ENCODE peak calls at places on chromosome 16, in eight cellular contexts. U is cardiac fibroblast, M is AG04450, F is foreskin fibroblast, N is heart right ventricle, D is esophagus muscularis mucosa, S is fibroblast of mammary gland, R is left ventricle myocardium inferior. V is an unnamed sample.

GRCh38 chr16:12063004-12063395 is 86.5 kb downstream of the SNX29 start:
- DNase-seq in M (no peak), F (no peak), S (no peak), D (no peak), R (no peak), N (no peak), U (no peak), V (no peak)

GRCh38 chr16:694187-694862 is 4.1 kb upstream of the WDR24 start:
- DNase-seq in M (no peak), R (no peak), U (no peak), S (no peak), F (no peak), N (no peak), D (no peak), V (no peak)

GRCh38 chr16:78310196-78310595 is 210.7 kb downstream of the WWOX start:
- DNase-seq in N (no peak), U (no peak), S (no peak), R (no peak), F (no peak), D (no peak), M (no peak), V (no peak)

GRCh38 chr16:1390239-1390638 is 24.3 kb downstream of the UNKL start:
- DNase-seq in F (no peak), N (no peak), M (no peak), S (no peak), U (no peak), R (no peak), D (no peak), V (no peak)

GRCh38 chr16:46900464-46901235 is 16.5 kb downstream of the GPT2 start:
- DNase-seq in D (no peak), F (no peak), M (no peak), S (no peak), U (no peak), N (no peak), R (no peak), V (no peak)

GRCh38 chr16:68668266-68668665 is 23.2 kb downstream of the CDH3 start:
- DNase-seq in U (no peak), S (no peak), M (no peak), D (no peak), F (peak; percentile 56), R (no peak), N (no peak), V (no peak)

GRCh38 chr16:2081201-2081600 is 33.4 kb downstream of the TSC2 start:
- DNase-seq in R (no peak), D (no peak), N (no peak), S (no peak), M (no peak), U (no peak), F (no peak), V (no peak)

GRCh38 chr16:72051818-72052217 is 2.5 kb upstream of the HP start:
- DNase-seq in F (no peak), D (no peak), M (no peak), N (no peak), R (no peak), S (no peak), U (no peak), V (no peak)

GRCh38 chr16:685967-686366 is 1.8 kb upstream of the JMJD8 start:
- DNase-seq in F (peak; percentile 62), R (no peak), M (no peak), N (no peak), U (peak; percentile 51), D (no peak), S (peak; percentile 54), V (no peak)

GRCh38 chr16:31225193-31225592 is 8.3 kb upstream of the PYDC1 start:
- DNase-seq in N (no peak), D (no peak), F (no peak), R (no peak), S (no peak), M (no peak), U (no peak), V (no peak)

GRCh38 chr16:11417487-11417886 is 72.2 kb downstream of the RMI2 start:
- DNase-seq in R (peak; percentile 67), U (no peak), N (peak; percentile 40), S (no peak), F (no peak), D (no peak), M (no peak), V (no peak)

GRCh38 chr16:73483076-73483791 is 435.3 kb upstream of the ZFHX3 start:
- DNase-seq in F (no peak), D (no peak), M (no peak), S (no peak), R (no peak), U (no peak), N (no peak), V (no peak)

GRCh38 chr16:30720694-30721093 is 21.7 kb downstream of the SRCAP start:
- DNase-seq in U (no peak), M (no peak), S (peak; percentile 15), D (no peak), N (no peak), R (no peak), F (peak; percentile 22), V (no peak)

GRCh38 chr16:373020-373598 is 2.8 kb upstream of the MRPL28 start:
- DNase-seq in U (no peak), M (no peak), D (no peak), F (no peak), N (no peak), R (no peak), S (no peak), V (no peak)

GRCh38 chr16:89049484-89050118 is 44.1 kb upstream of the ACSF3 start:
- DNase-seq in U (no peak), M (no peak), R (peak; percentile 12), F (peak; percentile 29), D (no peak), N (no peak), S (peak; percentile 10), V (no peak)

GRCh38 chr16:81335669-81336068 is 20.9 kb downstream of the GAN start:
- DNase-seq in D (no peak), S (peak; percentile 19), R (no peak), M (no peak), U (peak; percentile 17), F (no peak), N (no peak), V (no peak)

GRCh38 chr16:78045865-78046581 is 23.7 kb downstream of the CLEC3A start:
- DNase-seq in R (peak; percentile 60), N (peak; percentile 55), S (peak; percentile 14), D (no peak), F (peak; percentile 3), U (peak; percentile 41), M (peak; percentile 4), V (peak; percentile 46)

GRCh38 chr16:27226476-27226875 is 23.1 kb downstream of the KDM8 start:
- DNase-seq in R (no peak), D (no peak), S (no peak), M (no peak), U (no peak), F (no peak), N (no peak), V (no peak)

DNA sequence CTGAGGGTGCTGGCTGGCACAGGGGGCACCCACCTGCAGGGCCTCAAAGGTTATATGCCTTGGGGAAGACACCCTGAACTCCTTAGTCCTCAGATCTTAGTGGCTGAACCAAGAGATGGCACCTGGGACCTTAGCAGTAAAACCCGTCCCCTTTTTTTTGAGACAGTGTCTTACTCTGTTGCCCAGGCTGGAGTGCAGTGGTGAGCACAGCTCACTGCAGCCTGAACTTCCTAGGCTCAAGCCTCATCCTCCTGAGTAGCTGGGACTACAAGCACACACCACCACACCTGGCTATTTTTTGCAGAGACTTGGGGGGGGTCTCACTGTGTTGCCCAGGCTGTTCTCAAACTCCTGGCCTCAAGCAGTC is 237.2 kb downstream of the MRTFB start:
- DNase-seq in S (no peak), M (no peak), U (no peak), F (no peak), N (no peak), R (no peak), D (no peak), V (no peak)
- TF ChIP-seq CTCF in S (no peak), M (no peak), U (no peak), F (no peak), N (no peak), R (no peak), D (no peak), V (no peak)

GRCh38 chr16:87952751-87953150 is 1.5 kb downstream of the BANP start:
- DNase-seq in N (no peak), M (no peak), D (no peak), F (no peak), R (no peak), S (no peak), U (no peak), V (no peak)
- H3K4me3 ChIP-seq in N (peak overlapping the region; percentile 98), M (peak overlapping the region; percentile 83), D (peak overlapping the region; percentile 92), F (peak overlapping the region; percentile 66), R (peak overlapping the region; percentile 83), S (peak overlapping the region; percentile 91), U (peak overlapping the region; percentile 90), V (peak overlapping the region; percentile 83)

GRCh38 chr16:20743591-20743990 is 2.0 kb upstream of the THUMPD1 start:
- DNase-seq in U (no peak), M (no peak), S (no peak), D (no peak), N (no peak), R (no peak), F (no peak), V (no peak)

GRCh38 chr16:20744922-20745440 is 3.4 kb upstream of the THUMPD1 start:
- DNase-seq in D (peak; percentile 45), N (no peak), F (no peak), U (no peak), R (no peak), M (no peak), S (no peak), V (no peak)

GRCh38 chr16:20740901-20741491 is 622 bp downstream of the THUMPD1 start:
- DNase-seq in D (peak; percentile 98), R (peak; percentile 91), N (peak; percentile 90), U (peak; percentile 76), F (peak; percentile 92), M (peak; percentile 37), S (peak; percentile 74), V (peak; percentile 39)

GRCh38 chr16:20740007-20740883 is 1.4 kb downstream of the THUMPD1 start:
- DNase-seq in S (peak; percentile 12), U (peak; percentile 31), F (peak; percentile 45), N (no peak), R (no peak), M (no peak), D (peak; percentile 64), V (no peak)

DNA sequence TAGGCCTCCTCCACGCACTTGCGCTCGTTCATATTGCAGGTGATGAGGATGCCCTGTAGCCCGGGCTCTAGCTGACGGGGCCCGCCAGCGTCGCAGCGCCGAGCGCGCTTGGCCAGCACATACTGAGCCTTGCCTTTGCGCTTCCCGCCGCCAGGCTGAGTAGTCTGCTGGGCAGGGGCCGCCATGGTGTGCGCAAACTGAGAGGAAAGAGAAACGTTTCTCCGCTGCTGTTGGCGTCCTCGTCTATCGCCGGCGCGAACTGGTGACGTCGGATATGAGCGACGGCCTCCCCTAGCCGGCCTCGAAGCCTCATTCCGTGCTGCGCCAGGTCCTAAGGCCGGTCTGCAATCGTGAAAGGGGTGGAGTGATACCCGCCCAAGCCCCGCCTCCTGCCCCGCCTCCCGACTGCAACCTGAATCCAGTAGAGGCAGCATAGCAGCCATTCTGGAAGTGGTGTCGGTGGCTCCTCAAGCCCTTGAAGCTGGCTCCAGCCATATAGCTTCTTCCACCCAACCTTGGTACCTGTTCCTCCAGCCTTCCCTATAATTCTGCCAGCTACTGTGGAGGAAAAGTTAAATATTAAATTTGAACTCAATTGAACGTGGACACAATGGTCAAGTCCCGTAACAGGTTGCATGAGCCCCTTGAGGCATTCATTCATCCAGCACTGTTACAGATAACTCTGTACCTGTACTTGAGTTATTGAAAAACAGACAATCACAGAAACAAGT is at the start of gene THUMPD1:
- DNase-seq in N (peak; percentile 96), S (peak; percentile 94), U (peak; percentile 96), F (peak; percentile 98), M (peak; percentile 83), R (peak; percentile 97), D (peak; percentile 99), V (peak; percentile 87)
- TF ChIP-seq CTCF in N (peak; percentile 36), S (no peak), U (peak; percentile 20), F (no peak), M (peak; percentile 15), R (no peak), D (peak; percentile 28), V (peak; percentile 21)

GRCh38 chr16:83676056-83676455 is 131.7 kb upstream of the HSBP1 start:
- DNase-seq in S (no peak), U (no peak), M (no peak), R (no peak), F (no peak), N (no peak), D (no peak), V (no peak)
- H3K4me3 ChIP-seq in S (no peak overlapping the region), U (no peak overlapping the region), M (no peak overlapping the region), R (no peak overlapping the region), F (no peak overlapping the region), N (no peak overlapping the region), D (no peak overlapping the region), V (no peak overlapping the region)